ENCODE peak calls at places on chromosomes 6 and 20, in eight cellular contexts. One of them, this sample, is unnamed.

GRCh38 chr20:7849675-7850074 is 90.6 kb downstream of the HAO1 start:
- DNase-seq in fibroblast of lung: no peak
- DNase-seq in psoas muscle: no peak
- DNase-seq in sigmoid colon: no peak
- DNase-seq in breast epithelium: no peak
- DNase-seq in PC-9: no peak
- DNase-seq in kidney: no peak
- DNase-seq in GM13977: no peak
- DNase-seq in this sample: no peak

GRCh38 chr20:57322476-57322875 is 7.1 kb upstream of the SPO11 start:
- DNase-seq in fibroblast of lung: no peak
- DNase-seq in psoas muscle: no peak
- DNase-seq in sigmoid colon: no peak
- DNase-seq in breast epithelium: no peak
- DNase-seq in PC-9: peak; percentile 73
- DNase-seq in kidney: no peak
- DNase-seq in GM13977: no peak
- DNase-seq in this sample: no peak

GRCh38 chr6:30613251-30614043 is 3.6 kb downstream of the PPP1R10 start:
- DNase-seq in fibroblast of lung: peak; percentile 27
- DNase-seq in psoas muscle: no peak
- DNase-seq in sigmoid colon: peak; percentile 13
- DNase-seq in breast epithelium: no peak
- DNase-seq in PC-9: no peak
- DNase-seq in kidney: no peak
- DNase-seq in GM13977: no peak
- DNase-seq in this sample: no peak

GRCh38 chr6:27168586-27169443 is 78.7 kb upstream of the PRSS16 start:
- DNase-seq in fibroblast of lung: peak; percentile 79
- DNase-seq in psoas muscle: no peak
- DNase-seq in sigmoid colon: no peak
- DNase-seq in breast epithelium: no peak
- DNase-seq in PC-9: peak; percentile 79
- DNase-seq in kidney: no peak
- DNase-seq in GM13977: no peak
- DNase-seq in this sample: no peak

GRCh38 chr6:57247603-57248002 is 25.5 kb upstream of the RAB23 start:
- DNase-seq in fibroblast of lung: peak; percentile 48
- DNase-seq in psoas muscle: no peak
- DNase-seq in sigmoid colon: no peak
- DNase-seq in breast epithelium: no peak
- DNase-seq in PC-9: no peak
- DNase-seq in kidney: no peak
- DNase-seq in GM13977: no peak
- DNase-seq in this sample: no peak

GRCh38 chr6:63804381-63804956 is 168.9 kb downstream of the PHF3 start:
- DNase-seq in fibroblast of lung: peak; percentile 65
- DNase-seq in psoas muscle: no peak
- DNase-seq in sigmoid colon: no peak
- DNase-seq in breast epithelium: no peak
- DNase-seq in PC-9: no peak
- DNase-seq in kidney: no peak
- DNase-seq in GM13977: no peak
- DNase-seq in this sample: no peak

GRCh38 chr6:100257661-100258395 is 206.9 kb downstream of the SIM1 start:
- DNase-seq in fibroblast of lung: peak; percentile 63
- DNase-seq in psoas muscle: no peak
- DNase-seq in sigmoid colon: no peak
- DNase-seq in breast epithelium: no peak
- DNase-seq in PC-9: no peak
- DNase-seq in kidney: no peak
- DNase-seq in GM13977: peak; percentile 5
- DNase-seq in this sample: no peak

GRCh38 chr20:61117725-61118124 is 134.3 kb upstream of the CDH4 start:
- DNase-seq in fibroblast of lung: peak; percentile 43
- DNase-seq in psoas muscle: no peak
- DNase-seq in sigmoid colon: no peak
- DNase-seq in breast epithelium: no peak
- DNase-seq in PC-9: no peak
- DNase-seq in kidney: no peak
- DNase-seq in GM13977: no peak
- DNase-seq in this sample: no peak

GRCh38 chr6:87465041-87465440 is 7.7 kb upstream of the SLC35A1 start:
- DNase-seq in fibroblast of lung: no peak
- DNase-seq in psoas muscle: no peak
- DNase-seq in sigmoid colon: no peak
- DNase-seq in breast epithelium: no peak
- DNase-seq in PC-9: no peak
- DNase-seq in kidney: no peak
- DNase-seq in GM13977: no peak
- DNase-seq in this sample: no peak

GRCh38 chr6:21678990-21679389 is 85.4 kb downstream of the SOX4 start:
- DNase-seq in fibroblast of lung: peak; percentile 18
- DNase-seq in psoas muscle: no peak
- DNase-seq in sigmoid colon: no peak
- DNase-seq in breast epithelium: no peak
- DNase-seq in PC-9: peak; percentile 76
- DNase-seq in kidney: no peak
- DNase-seq in GM13977: no peak
- DNase-seq in this sample: no peak

GRCh38 chr20:50678213-50678898 is 13.0 kb downstream of the RIPOR3 start:
- DNase-seq in fibroblast of lung: no peak
- DNase-seq in psoas muscle: no peak
- DNase-seq in sigmoid colon: no peak
- DNase-seq in breast epithelium: no peak
- DNase-seq in PC-9: peak; percentile 100
- DNase-seq in kidney: peak; percentile 86
- DNase-seq in GM13977: no peak
- DNase-seq in this sample: no peak

GRCh38 chr6:162099685-162100084 is 627.9 kb downstream of the PRKN start:
- DNase-seq in fibroblast of lung: peak; percentile 92
- DNase-seq in psoas muscle: peak; percentile 41
- DNase-seq in sigmoid colon: no peak
- DNase-seq in breast epithelium: no peak
- DNase-seq in PC-9: no peak
- DNase-seq in kidney: no peak
- DNase-seq in GM13977: no peak
- DNase-seq in this sample: no peak

GRCh38 chr6:167428664-167429063 is 103.8 kb downstream of the TTLL2 start:
- DNase-seq in fibroblast of lung: no peak
- DNase-seq in psoas muscle: no peak
- DNase-seq in sigmoid colon: peak; percentile 21
- DNase-seq in breast epithelium: no peak
- DNase-seq in PC-9: no peak
- DNase-seq in kidney: no peak
- DNase-seq in GM13977: no peak
- DNase-seq in this sample: no peak

GRCh38 chr6:86016567-86016966 is 373.9 kb upstream of the SYNCRIP start:
- DNase-seq in fibroblast of lung: no peak
- DNase-seq in psoas muscle: no peak
- DNase-seq in sigmoid colon: no peak
- DNase-seq in breast epithelium: no peak
- DNase-seq in PC-9: no peak
- DNase-seq in kidney: no peak
- DNase-seq in GM13977: no peak
- DNase-seq in this sample: no peak

GRCh38 chr6:327538-328183 is 35.4 kb downstream of the DUSP22 start:
- DNase-seq in fibroblast of lung: peak; percentile 47
- DNase-seq in psoas muscle: no peak
- DNase-seq in sigmoid colon: peak; percentile 68
- DNase-seq in breast epithelium: no peak
- DNase-seq in PC-9: no peak
- DNase-seq in kidney: no peak
- DNase-seq in GM13977: no peak
- DNase-seq in this sample: no peak

GRCh38 chr20:23257848-23258746 is 92.5 kb upstream of the NXT1 start:
- DNase-seq in fibroblast of lung: peak; percentile 77
- DNase-seq in psoas muscle: no peak
- DNase-seq in sigmoid colon: no peak
- DNase-seq in breast epithelium: no peak
- DNase-seq in PC-9: no peak
- DNase-seq in kidney: no peak
- DNase-seq in GM13977: no peak
- DNase-seq in this sample: no peak

GRCh38 chr6:149859938-149860337 is 4.2 kb downstream of the LRP11 start:
- DNase-seq in fibroblast of lung: no peak
- DNase-seq in psoas muscle: no peak
- DNase-seq in sigmoid colon: no peak
- DNase-seq in breast epithelium: no peak
- DNase-seq in PC-9: no peak
- DNase-seq in kidney: no peak
- DNase-seq in GM13977: no peak
- DNase-seq in this sample: no peak

GRCh38 chr6:52546678-52547077 is 30.2 kb downstream of the TRAM2 start:
- DNase-seq in fibroblast of lung: no peak
- DNase-seq in psoas muscle: no peak
- DNase-seq in sigmoid colon: no peak
- DNase-seq in breast epithelium: no peak
- DNase-seq in PC-9: no peak
- DNase-seq in kidney: no peak
- DNase-seq in GM13977: peak; percentile 49
- DNase-seq in this sample: no peak

GRCh38 chr6:43929511-43929910 is 159.5 kb downstream of the VEGFA start:
- DNase-seq in fibroblast of lung: no peak
- DNase-seq in psoas muscle: no peak
- DNase-seq in sigmoid colon: peak; percentile 39
- DNase-seq in breast epithelium: no peak
- DNase-seq in PC-9: no peak
- DNase-seq in kidney: peak; percentile 48
- DNase-seq in GM13977: no peak
- DNase-seq in this sample: no peak

GRCh38 chr6:130259557-130259956 is 36.8 kb upstream of the SAMD3 start:
- DNase-seq in fibroblast of lung: no peak
- DNase-seq in psoas muscle: no peak
- DNase-seq in sigmoid colon: no peak
- DNase-seq in breast epithelium: no peak
- DNase-seq in PC-9: no peak
- DNase-seq in kidney: no peak
- DNase-seq in GM13977: no peak
- DNase-seq in this sample: no peak

GRCh38 chr6:157381631-157382621 is 936 bp downstream of the ZDHHC14 start:
- DNase-seq in fibroblast of lung: peak; percentile 57
- DNase-seq in psoas muscle: peak; percentile 61
- DNase-seq in sigmoid colon: peak; percentile 77
- DNase-seq in breast epithelium: peak; percentile 34
- DNase-seq in PC-9: peak; percentile 43
- DNase-seq in kidney: peak; percentile 88
- DNase-seq in GM13977: peak; percentile 66
- DNase-seq in this sample: peak; percentile 52

DNA sequence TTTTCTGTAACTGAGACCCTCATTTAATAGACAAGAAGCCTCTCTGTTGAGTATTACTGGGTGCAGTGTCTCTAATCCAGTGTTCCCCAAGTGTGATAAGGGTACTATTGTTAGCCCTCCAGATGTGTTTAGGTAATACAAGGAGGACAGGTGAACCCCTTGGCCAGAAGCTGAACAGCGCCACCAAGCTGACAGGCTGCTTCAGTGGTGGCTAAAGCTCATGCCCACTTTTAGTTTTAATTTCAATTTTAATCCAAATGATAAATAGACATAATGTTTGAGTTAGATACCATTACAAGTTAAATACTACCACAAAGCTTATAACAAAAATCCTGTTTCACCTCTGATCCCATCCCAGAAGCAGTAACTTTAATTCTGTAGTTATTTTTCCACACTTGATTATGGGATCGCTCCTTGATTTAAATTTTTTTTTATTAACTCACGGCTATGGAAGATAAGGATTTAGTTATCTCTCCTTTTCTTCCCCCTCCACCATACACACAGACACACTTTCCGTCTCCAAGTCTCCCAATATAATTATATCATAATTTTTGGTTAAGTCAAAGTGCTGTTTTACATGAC is 8.3 kb upstream of the STK35 start:
- DNase-seq in fibroblast of lung: peak; percentile 5
- DNase-seq in psoas muscle: no peak
- DNase-seq in sigmoid colon: no peak
- DNase-seq in breast epithelium: no peak
- DNase-seq in PC-9: no peak
- DNase-seq in kidney: no peak
- DNase-seq in GM13977: peak; percentile 42
- DNase-seq in this sample: no peak
- TF ChIP-seq CTCF in fibroblast of lung: peak; percentile 39
- TF ChIP-seq CTCF in psoas muscle: peak; percentile 31
- TF ChIP-seq CTCF in sigmoid colon: no peak
- TF ChIP-seq CTCF in breast epithelium: no peak
- TF ChIP-seq CTCF in PC-9: peak; percentile 77
- TF ChIP-seq CTCF in kidney: peak; percentile 42
- TF ChIP-seq CTCF in GM13977: peak; percentile 50
- TF ChIP-seq CTCF in this sample: no peak

DNA sequence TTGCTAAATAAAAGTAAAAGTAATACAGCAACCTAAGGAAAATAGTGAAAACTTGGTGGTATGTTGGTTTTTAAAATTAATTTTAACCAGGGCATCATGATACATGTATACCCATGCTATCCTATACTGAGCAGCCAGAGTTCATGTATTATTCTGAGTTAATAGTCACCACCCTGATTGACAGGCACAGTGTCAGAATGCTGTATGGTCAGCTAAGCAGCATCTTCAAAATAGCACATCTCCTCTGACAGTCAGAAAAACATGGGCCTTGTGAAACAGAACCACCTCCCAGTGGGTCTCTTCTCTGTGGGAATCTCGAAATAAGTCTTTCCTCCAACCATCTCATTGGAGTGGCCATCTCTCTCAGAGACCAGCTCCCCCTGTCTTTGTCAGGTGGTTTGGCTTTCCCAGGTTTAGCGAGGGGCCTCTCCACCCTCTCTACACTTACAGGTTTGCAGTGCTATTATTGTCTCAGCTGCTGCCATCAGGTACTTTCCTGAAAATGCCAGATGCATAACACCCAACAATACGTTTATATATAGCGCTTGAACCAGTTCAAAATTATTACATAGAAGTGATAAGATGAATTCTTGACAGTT is 47.1 kb upstream of the RNF8 start:
- DNase-seq in fibroblast of lung: no peak
- DNase-seq in psoas muscle: no peak
- DNase-seq in sigmoid colon: no peak
- DNase-seq in breast epithelium: no peak
- DNase-seq in PC-9: peak; percentile 8
- DNase-seq in kidney: no peak
- DNase-seq in GM13977: no peak
- DNase-seq in this sample: no peak
- TF ChIP-seq CTCF in fibroblast of lung: no peak
- TF ChIP-seq CTCF in psoas muscle: no peak
- TF ChIP-seq CTCF in sigmoid colon: no peak
- TF ChIP-seq CTCF in breast epithelium: no peak
- TF ChIP-seq CTCF in PC-9: no peak
- TF ChIP-seq CTCF in kidney: no peak
- TF ChIP-seq CTCF in GM13977: peak; percentile 7
- TF ChIP-seq CTCF in this sample: no peak

GRCh38 chr6:145508107-145508506 is 227.2 kb downstream of the EPM2A start:
- DNase-seq in fibroblast of lung: no peak
- DNase-seq in psoas muscle: no peak
- DNase-seq in sigmoid colon: no peak
- DNase-seq in breast epithelium: no peak
- DNase-seq in PC-9: no peak
- DNase-seq in kidney: no peak
- DNase-seq in GM13977: no peak
- DNase-seq in this sample: no peak
- TF ChIP-seq CTCF in fibroblast of lung: no peak
- TF ChIP-seq CTCF in psoas muscle: no peak
- TF ChIP-seq CTCF in sigmoid colon: no peak
- TF ChIP-seq CTCF in breast epithelium: no peak
- TF ChIP-seq CTCF in PC-9: peak; percentile 55
- TF ChIP-seq CTCF in kidney: no peak
- TF ChIP-seq CTCF in GM13977: peak; percentile 15
- TF ChIP-seq CTCF in this sample: no peak

GRCh38 chr20:46011631-46012482 is 3.1 kb downstream of the MMP9 start:
- DNase-seq in fibroblast of lung: peak; percentile 21
- DNase-seq in psoas muscle: peak; percentile 69
- DNase-seq in sigmoid colon: peak; percentile 69
- DNase-seq in breast epithelium: peak; percentile 27
- DNase-seq in PC-9: no peak
- DNase-seq in kidney: peak; percentile 84
- DNase-seq in GM13977: no peak
- DNase-seq in this sample: no peak
- TF ChIP-seq CTCF in fibroblast of lung: no peak
- TF ChIP-seq CTCF in psoas muscle: no peak
- TF ChIP-seq CTCF in sigmoid colon: no peak
- TF ChIP-seq CTCF in breast epithelium: no peak
- TF ChIP-seq CTCF in PC-9: peak; percentile 60
- TF ChIP-seq CTCF in kidney: no peak
- TF ChIP-seq CTCF in GM13977: peak; percentile 42
- TF ChIP-seq CTCF in this sample: no peak